ENCODE peak calls at places on chromosomes 6 and 20, in four cellular contexts. H is tibial artery, C is neuronal stem cell, V is transverse colon. S is an unnamed sample. For H3K4me1 and H3K9me3, the result is how much of the 10 kb centered on the place peaks cover.

GRCh38 chr20:1802385-1803215 is 92.6 kb upstream of the SIRPA start:
- DNase-seq in C (peak), H (peak), V (peak), S (no peak)

GRCh38 chr6:1089860-1090259 is 222.0 kb upstream of the FOXQ1 start:
- DNase-seq in H (no peak), C (no peak), V (no peak), S (no peak)

GRCh38 chr6:110389689-110390382 is 25.5 kb downstream of the DDO start:
- DNase-seq in H (no peak), V (no peak), C (no peak), S (no peak)

GRCh38 chr6:166381733-166382499 is 824 bp downstream of the MPC1 start:
- DNase-seq in H (peak), C (peak), V (peak), S (peak)

GRCh38 chr20:44111712-44112335 is 75.2 kb downstream of the JPH2 start:
- DNase-seq in H (no peak), C (no peak), V (peak), S (no peak)

GRCh38 chr6:31765559-31765909 is 3.1 kb downstream of the SAPCD1 start:
- DNase-seq in H (no peak), C (no peak), V (no peak), S (no peak)

GRCh38 chr6:5125152-5126006 is 40.2 kb downstream of the PPP1R3G start:
- DNase-seq in H (no peak), C (no peak), V (no peak), S (no peak)

GRCh38 chr20:8267009-8267408 is 134.9 kb downstream of the PLCB1 start:
- DNase-seq in C (no peak), V (no peak), H (no peak), S (no peak)

GRCh38 chr6:84280639-84281038 is 53.2 kb upstream of the CEP162 start:
- DNase-seq in V (no peak), H (no peak), C (no peak), S (no peak)

GRCh38 chr6:84278311-84278710 is 50.9 kb upstream of the CEP162 start:
- DNase-seq in C (no peak), V (no peak), H (no peak), S (no peak)

GRCh38 chr6:84284428-84285033 is 57.1 kb upstream of the CEP162 start:
- DNase-seq in V (no peak), C (peak), H (no peak), S (no peak)

GRCh38 chr6:84282566-84282965 is 55.1 kb upstream of the CEP162 start:
- DNase-seq in H (peak), V (no peak), C (no peak), S (no peak)

DNA sequence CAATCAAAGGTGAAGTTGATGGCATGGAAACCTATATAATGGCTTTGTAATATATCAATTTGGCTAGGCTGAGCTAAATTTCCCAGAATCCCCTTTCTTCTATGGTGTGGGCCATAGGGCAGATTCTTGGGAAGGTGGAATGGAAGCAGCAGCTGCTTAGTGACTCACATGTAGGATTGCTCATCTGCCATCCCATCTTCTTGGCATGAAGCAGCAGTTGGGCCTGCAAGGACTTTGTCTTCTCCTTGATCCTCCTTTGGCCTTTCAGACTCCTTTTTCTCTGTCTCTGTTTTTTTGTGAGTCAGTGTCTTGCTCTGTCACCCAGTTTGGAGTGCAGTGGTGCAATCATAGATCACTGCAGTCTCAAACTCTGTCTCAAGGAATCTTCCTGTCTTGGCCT is 52.6 kb upstream of the CEP162 start:
- DNase-seq in C (no peak), H (no peak), V (no peak), S (no peak)
- H3K4me1 ChIP-seq in C (under half), H (under half), V (under half), S (under half)

DNA sequence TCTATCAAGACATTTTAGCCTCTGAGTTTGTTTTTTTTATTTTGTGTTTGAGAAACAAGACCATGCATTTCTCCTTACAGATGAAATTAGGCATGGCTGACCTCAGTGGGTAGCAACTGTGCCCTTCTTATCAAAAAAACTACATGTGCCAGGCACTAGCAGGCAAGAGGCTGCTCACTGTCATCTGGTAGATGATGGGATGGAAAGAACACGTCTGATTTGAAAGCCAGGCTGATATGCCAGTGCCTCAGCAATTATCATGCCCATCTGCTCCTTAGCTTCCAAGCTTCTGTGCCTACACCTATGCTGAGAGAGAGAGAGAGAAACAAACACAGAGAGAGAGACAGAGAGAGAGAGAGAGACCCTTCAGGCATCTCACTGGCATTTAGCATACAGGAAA is 149.9 kb downstream of the C6orf118 start:
- DNase-seq in V (no peak), H (no peak), C (no peak), S (no peak)
- H3K9me3 ChIP-seq in V (under half), H (under half), C (under half), S (under half)

DNA sequence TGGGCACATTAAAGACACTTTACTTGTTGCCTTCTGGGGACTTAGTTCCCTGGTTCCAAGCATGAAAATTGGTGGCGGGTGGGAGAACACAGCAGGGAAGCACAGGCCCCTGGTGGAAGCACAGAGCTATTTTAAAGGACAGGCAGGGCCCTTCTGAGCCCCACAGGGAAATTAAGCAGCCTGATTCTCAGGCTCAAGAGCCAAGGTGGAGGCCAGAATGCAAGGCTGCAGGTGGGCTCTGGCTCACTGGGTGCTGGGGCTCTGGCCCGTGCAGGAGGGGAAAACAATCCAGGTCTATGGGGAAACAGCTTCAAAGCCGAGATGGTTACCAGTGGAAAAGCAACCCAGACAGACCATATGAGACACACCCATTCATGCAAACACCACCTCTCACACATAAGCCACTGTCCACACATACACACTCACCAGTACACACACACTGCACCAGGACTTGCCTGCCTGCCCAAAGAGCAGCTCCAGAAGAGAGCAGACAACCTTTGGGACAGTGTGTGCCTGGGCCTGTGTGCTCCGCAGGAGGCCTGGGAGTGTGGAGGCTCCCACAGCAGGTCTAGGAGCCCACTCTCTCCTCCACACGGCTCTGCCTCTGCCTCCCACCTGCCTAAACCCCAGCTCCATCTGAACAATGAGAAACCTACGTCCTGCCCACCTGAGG is 30.6 kb downstream of the TFEB start:
- DNase-seq in C (no peak), H (no peak), V (peak), S (no peak)
- H3K4me1 ChIP-seq in C (under half), H (under half), V (under half), S (under half)

GRCh38 chr6:66985816-66986215 is 1278.8 kb upstream of the EYS start:
- DNase-seq in V (no peak), C (no peak), H (no peak), S (no peak)
- H3K9me3 ChIP-seq in V (under half), C (under half), H (under half), S (under half)

GRCh38 chr20:10313215-10313614 is 94.6 kb downstream of the SNAP25 start:
- DNase-seq in H (peak), V (no peak), C (no peak), S (no peak)

GRCh38 chr20:10312111-10312510 is 93.5 kb downstream of the SNAP25 start:
- DNase-seq in C (no peak), H (no peak), V (no peak), S (no peak)

GRCh38 chr20:10315138-10315537 is 96.5 kb downstream of the SNAP25 start:
- DNase-seq in C (no peak), V (no peak), H (no peak), S (no peak)

GRCh38 chr20:10314198-10314597 is 95.6 kb downstream of the SNAP25 start:
- DNase-seq in C (no peak), V (no peak), H (no peak), S (no peak)

GRCh38 chr20:10313701-10314100 is 95.1 kb downstream of the SNAP25 start:
- DNase-seq in H (no peak), C (peak), V (no peak), S (no peak)
- H3K4me1 ChIP-seq in H (under half), C (under half), V (under half), S (under half)

S was measured in CD4-positive, alpha-beta memory T cell.